ENCODE peak calls at places on chromosomes 3 and 15, in six cellular contexts. O is left lung, Z is AG09309, I is brain microvascular endothelial cell, M is upper lobe of right lung, W is heart left ventricle. U is an unnamed sample.

GRCh38 chr3:192481638-192482037 is 245.7 kb downstream of the FGF12 start:
- DNase-seq in O (no peak), Z (peak; percentile 23), I (no peak), M (no peak), W (no peak), U (no peak)

GRCh38 chr3:72665103-72665502 is 183.1 kb downstream of the SHQ1 start:
- DNase-seq in O (no peak), Z (no peak), I (no peak), M (no peak), W (no peak), U (no peak)

GRCh38 chr15:85073556-85074194 is 92.0 kb downstream of the PDE8A start:
- DNase-seq in O (no peak), Z (no peak), I (peak; percentile 22), M (no peak), W (no peak), U (no peak)

GRCh38 chr3:127041933-127042332 is 59.0 kb downstream of the PLXNA1 start:
- DNase-seq in O (peak; percentile 50), Z (no peak), I (no peak), M (peak; percentile 52), W (no peak), U (no peak)

GRCh38 chr15:76866716-76867321 is 38.3 kb downstream of the SCAPER start:
- DNase-seq in O (no peak), Z (peak; percentile 13), I (peak; percentile 17), M (no peak), W (no peak), U (peak; percentile 30)

GRCh38 chr3:179148446-179149238 is 485 bp downstream of the PIK3CA start:
- DNase-seq in O (peak; percentile 93), Z (no peak), I (peak; percentile 17), M (peak; percentile 80), W (peak; percentile 54), U (no peak)

GRCh38 chr3:181726351-181727121 is 14.8 kb downstream of the SOX2 start:
- DNase-seq in O (no peak), Z (no peak), I (no peak), M (no peak), W (no peak), U (no peak)

GRCh38 chr3:9339750-9340449 is 23.0 kb upstream of the THUMPD3 start:
- DNase-seq in O (no peak), Z (no peak), I (no peak), M (no peak), W (no peak), U (no peak)

GRCh38 chr3:46935168-46935858 is 41.2 kb downstream of the CCDC12 start:
- DNase-seq in O (no peak), Z (peak; percentile 90), I (peak; percentile 96), M (no peak), W (peak; percentile 86), U (peak; percentile 75)

GRCh38 chr15:71338827-71339542 is 223.7 kb downstream of the THSD4 start:
- DNase-seq in O (no peak), Z (no peak), I (no peak), M (no peak), W (no peak), U (no peak)

GRCh38 chr3:71066849-71067261 is 516.7 kb downstream of the FOXP1 start:
- DNase-seq in O (no peak), Z (no peak), I (peak; percentile 40), M (no peak), W (no peak), U (no peak)

GRCh38 chr3:52232279-52233107 is 6.5 kb downstream of the TWF2 start:
- DNase-seq in O (no peak), Z (no peak), I (no peak), M (peak; percentile 59), W (no peak), U (no peak)

GRCh38 chr3:189276481-189277190 is 104.9 kb downstream of the TPRG1 start:
- DNase-seq in O (no peak), Z (peak; percentile 79), I (peak; percentile 43), M (no peak), W (peak; percentile 49), U (peak; percentile 39)

GRCh38 chr3:124520970-124521369 is 209.3 kb upstream of the UMPS start:
- DNase-seq in O (no peak), Z (no peak), I (no peak), M (no peak), W (no peak), U (no peak)

GRCh38 chr3:51681453-51681852 is 10.4 kb downstream of the TEX264 start:
- DNase-seq in O (no peak), Z (no peak), I (no peak), M (peak; percentile 77), W (no peak), U (no peak)

GRCh38 chr3:126313580-126314304 is 43.5 kb downstream of the KLF15 start:
- DNase-seq in O (peak; percentile 37), Z (no peak), I (no peak), M (peak; percentile 48), W (no peak), U (no peak)

GRCh38 chr15:91141102-91141501 is 41.0 kb downstream of the SV2B start:
- DNase-seq in O (no peak), Z (no peak), I (no peak), M (no peak), W (no peak), U (no peak)

GRCh38 chr3:48999085-48999858 is 7.9 kb upstream of the WDR6 start:
- DNase-seq in O (no peak), Z (no peak), I (no peak), M (no peak), W (no peak), U (no peak)

GRCh38 chr3:48996640-48997039 is 6.6 kb downstream of the P4HTM start:
- DNase-seq in O (no peak), Z (no peak), I (no peak), M (no peak), W (no peak), U (no peak)

GRCh38 chr3:48997714-48998637 is 7.9 kb downstream of the P4HTM start:
- DNase-seq in O (no peak), Z (no peak), I (no peak), M (no peak), W (no peak), U (no peak)

GRCh38 chr3:48993834-48994233 is 3.8 kb downstream of the P4HTM start:
- DNase-seq in O (no peak), Z (no peak), I (no peak), M (no peak), W (no peak), U (no peak)

DNA sequence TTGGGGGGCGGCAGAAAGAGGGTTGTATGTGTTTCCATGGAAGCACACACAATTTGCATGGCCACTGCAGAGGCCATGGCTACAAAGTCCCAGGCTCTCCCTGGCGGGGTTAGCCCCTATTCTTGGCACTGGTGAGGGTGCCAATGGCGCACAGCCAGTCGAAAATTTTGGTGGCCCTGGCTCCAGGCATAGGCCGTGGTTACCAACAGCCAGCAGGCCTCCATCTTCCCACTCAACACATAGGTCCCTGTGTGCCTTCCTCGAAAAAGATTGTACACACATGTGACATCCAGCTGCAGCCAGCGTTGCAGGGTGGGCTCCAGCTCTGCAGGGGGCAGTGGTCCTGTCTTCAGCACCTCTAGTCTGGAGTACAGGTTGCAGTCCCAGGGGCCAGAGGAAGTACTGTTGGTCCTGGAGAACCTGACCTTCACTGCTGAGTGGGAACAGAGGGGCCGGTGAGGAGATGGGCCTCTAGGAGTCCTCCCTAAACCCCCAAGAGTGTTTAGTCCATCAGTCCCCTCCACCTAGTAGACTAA is 7.1 kb downstream of the P4HTM start:
- DNase-seq in O (no peak), Z (no peak), I (no peak), M (no peak), W (no peak), U (no peak)
- TF ChIP-seq CTCF in O (no peak), Z (no peak), I (peak; percentile 14), M (no peak), W (no peak), U (no peak)

DNA sequence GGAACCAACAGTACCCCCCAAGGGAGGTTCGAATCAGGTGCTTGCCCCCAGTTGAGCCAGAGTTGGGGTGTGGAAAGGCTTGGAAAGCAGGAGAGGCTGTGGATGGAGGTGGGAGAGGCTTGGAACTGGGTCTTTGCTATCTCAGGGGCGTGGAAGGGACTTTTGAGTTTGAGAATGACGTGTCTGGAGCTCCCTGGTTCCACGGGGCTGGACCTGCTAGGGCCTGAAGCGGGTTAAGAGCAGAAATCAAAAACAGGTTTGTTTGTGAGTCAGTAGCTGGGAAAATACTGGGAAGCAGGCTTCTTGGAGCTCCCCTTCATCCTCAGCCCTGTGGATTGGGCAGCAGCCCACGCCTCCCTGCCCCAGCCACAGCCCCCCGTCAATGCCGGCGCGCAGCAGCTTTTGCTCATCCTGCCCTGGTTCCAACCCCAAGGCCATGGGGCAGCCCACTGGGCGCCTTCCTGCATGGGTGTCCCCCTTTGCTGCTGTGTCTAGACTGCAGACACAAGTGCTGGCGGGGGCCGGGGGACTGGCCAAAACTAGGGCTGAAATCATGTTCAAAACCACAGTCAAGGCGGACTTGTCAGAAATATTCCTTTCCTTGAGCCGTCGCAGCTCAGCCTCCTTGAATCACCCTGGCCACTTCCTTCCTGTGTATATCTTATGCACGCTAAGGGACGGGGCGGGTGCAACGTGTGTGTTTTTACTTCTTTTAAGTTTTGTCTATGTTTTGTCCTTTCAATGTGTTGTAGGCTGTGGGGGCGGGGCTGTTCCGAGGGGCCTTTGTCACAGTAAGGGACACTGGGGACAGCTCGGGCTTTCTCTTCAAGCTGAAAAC is 108.0 kb downstream of the KLF13 start:
- DNase-seq in O (peak; percentile 87), Z (peak; percentile 84), I (peak; percentile 92), M (peak; percentile 82), W (no peak), U (peak; percentile 70)
- H3K4me3 ChIP-seq in O (peak overlapping the region; percentile 29), Z (peak overlapping the region; percentile 30), I (peak overlapping the region; percentile 33), M (peak overlapping the region; percentile 21), W (peak overlapping the region; percentile 30), U (no peak overlapping the region)

GRCh38 chr3:33954956-33955355 is 156.5 kb downstream of the PDCD6IP start:
- DNase-seq in O (no peak), Z (no peak), I (peak; percentile 19), M (no peak), W (no peak), U (no peak)
- TF ChIP-seq CTCF in O (no peak), Z (peak; percentile 49), I (no peak), M (no peak), W (no peak), U (peak; percentile 35)

GRCh38 chr3:55482496-55483195 is 4.5 kb downstream of the WNT5A start:
- DNase-seq in O (no peak), Z (no peak), I (peak; percentile 27), M (no peak), W (no peak), U (no peak)
- H3K4me3 ChIP-seq in O (no peak overlapping the region), Z (peak overlapping the region; percentile 68), I (peak overlapping the region; percentile 90), M (no peak overlapping the region), W (no peak overlapping the region), U (peak overlapping the region; percentile 68)

DNA sequence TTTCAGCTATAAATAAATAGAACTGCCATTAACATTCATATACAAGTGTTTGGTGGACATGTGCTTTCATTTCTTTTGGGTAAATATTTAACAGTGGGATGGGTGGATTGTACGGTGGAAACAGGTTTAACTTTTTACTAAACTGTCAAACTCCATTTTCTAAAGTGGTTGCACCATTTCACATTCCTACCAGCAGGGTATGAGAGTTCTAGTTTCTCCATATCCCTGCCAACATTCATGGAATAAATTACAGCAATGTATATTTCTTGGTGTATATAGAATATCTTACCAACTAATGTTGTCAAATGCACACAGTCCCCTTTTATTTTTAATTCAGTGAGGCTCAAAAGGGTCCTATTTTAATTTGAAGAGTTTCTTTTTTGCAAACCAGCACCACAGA is 71.3 kb upstream of the CTXND1 start:
- DNase-seq in O (no peak), Z (no peak), I (no peak), M (no peak), W (no peak), U (no peak)
- TF ChIP-seq CTCF in O (no peak), Z (peak; percentile 22), I (peak; percentile 24), M (peak; percentile 25), W (no peak), U (peak; percentile 25)